ENCODE peak calls at places on chromosome 6, in nine cellular contexts. G, F, L, O, U, Q, X, R and A are unnamed samples.

GRCh38 chr6:135087403-135087802 is 32.8 kb upstream of the HBS1L start:
- DNase-seq in G (no peak), O (no peak), L (no peak), Q (no peak), R (no peak), X (no peak), F (no peak), U (no peak), A (no peak)

GRCh38 chr6:11712760-11713159 is 65.8 kb downstream of the ADTRP start:
- DNase-seq in F (no peak), G (no peak), L (no peak), Q (peak), X (no peak), R (peak), O (no peak), U (peak), A (no peak)

GRCh38 chr6:83536034-83536646 is 23.8 kb downstream of the PRSS35 start:
- DNase-seq in G (peak), F (no peak), U (peak), O (no peak), L (no peak), Q (peak), R (peak), X (peak), A (peak)

GRCh38 chr6:90611543-90611864 is 24.6 kb upstream of the MAP3K7 start:
- DNase-seq in F (no peak), U (no peak), G (no peak), R (no peak), L (no peak), X (no peak), O (no peak), Q (no peak), A (no peak)

GRCh38 chr6:18720075-18720474 is 332.9 kb downstream of the RNF144B start:
- DNase-seq in U (no peak), X (no peak), L (no peak), O (no peak), R (no peak), F (no peak), Q (no peak), G (no peak), A (no peak)

GRCh38 chr6:15994814-15995459 is 133.9 kb upstream of the MYLIP start:
- DNase-seq in Q (no peak), U (no peak), G (no peak), X (no peak), L (no peak), O (no peak), R (no peak), F (no peak), A (no peak)

GRCh38 chr6:41426438-41426851 is 91.0 kb downstream of the NCR2 start:
- DNase-seq in O (no peak), F (no peak), U (no peak), Q (peak), X (peak), G (no peak), L (no peak), R (no peak), A (no peak)

GRCh38 chr6:72787521-72788031 is 165.7 kb downstream of the KCNQ5 start:
- DNase-seq in U (no peak), R (no peak), F (no peak), G (no peak), X (no peak), Q (peak), L (no peak), O (no peak), A (no peak)

GRCh38 chr6:149855040-149855654 is 9.0 kb downstream of the LRP11 start:
- DNase-seq in O (peak), G (no peak), U (no peak), L (no peak), X (no peak), Q (peak), R (no peak), F (no peak), A (no peak)

GRCh38 chr6:137878810-137879285 is 11.8 kb downstream of the TNFAIP3 start:
- DNase-seq in R (peak), F (no peak), Q (no peak), O (no peak), L (no peak), U (peak), G (no peak), X (peak), A (no peak)

GRCh38 chr6:102402635-102403329 is 1009.3 kb downstream of the GRIK2 start:
- DNase-seq in G (peak), Q (no peak), L (no peak), R (no peak), O (no peak), X (no peak), F (no peak), U (no peak), A (no peak)

GRCh38 chr6:12403201-12403826 is 113.2 kb downstream of the EDN1 start:
- DNase-seq in G (no peak), L (no peak), R (no peak), U (no peak), Q (peak), O (no peak), F (no peak), X (no peak), A (no peak)

GRCh38 chr6:149600508-149600907 is 34.3 kb downstream of the GINM1 start:
- DNase-seq in R (no peak), Q (no peak), L (no peak), X (no peak), G (no peak), F (no peak), U (no peak), O (no peak), A (no peak)

GRCh38 chr6:43644940-43645612 is at the start of gene RSPH9:
- DNase-seq in X (peak), G (peak), F (peak), Q (peak), L (peak), R (peak), O (no peak), U (peak), A (peak)

GRCh38 chr6:29493261-29493660 is 5.5 kb upstream of the MAS1L start:
- DNase-seq in L (no peak), U (no peak), Q (no peak), R (no peak), X (no peak), O (no peak), G (no peak), F (no peak), A (no peak)

GRCh38 chr6:11224252-11224965 is 8.1 kb downstream of the NEDD9 start:
- DNase-seq in U (no peak), L (no peak), G (no peak), X (no peak), F (no peak), R (no peak), Q (peak), O (no peak), A (no peak)

GRCh38 chr6:7697820-7698623 is 27.9 kb upstream of the BMP6 start:
- DNase-seq in U (no peak), Q (peak), R (peak), X (no peak), F (no peak), L (no peak), O (peak), G (no peak), A (no peak)

GRCh38 chr6:150932976-150933375 is 67.5 kb downstream of the MTHFD1L start:
- DNase-seq in G (no peak), R (no peak), L (no peak), O (no peak), F (no peak), U (no peak), X (no peak), Q (peak), A (no peak)

GRCh38 chr6:170405311-170405975 is 98.9 kb downstream of the FAM120B start:
- DNase-seq in R (no peak), G (no peak), Q (peak), X (no peak), O (peak), U (no peak), F (no peak), L (no peak), A (no peak)

GRCh38 chr6:22025468-22026159 is 271.2 kb downstream of the PRL start:
- DNase-seq in L (no peak), X (peak), U (no peak), R (no peak), F (no peak), O (no peak), Q (peak), G (no peak), A (peak)

GRCh38 chr6:14713008-14713452 is 532.8 kb upstream of the JARID2 start:
- DNase-seq in O (no peak), R (no peak), X (no peak), F (no peak), L (no peak), G (no peak), U (peak), Q (peak), A (peak)

GRCh38 chr6:148175511-148176188 is 167.0 kb upstream of the SASH1 start:
- DNase-seq in F (no peak), L (no peak), O (peak), U (no peak), X (no peak), R (no peak), G (no peak), Q (peak), A (no peak)

GRCh38 chr6:30684386-30685156 is 1.9 kb downstream of the PPP1R18 start:
- DNase-seq in O (no peak), R (peak), X (no peak), U (peak), Q (peak), F (peak), L (peak), G (peak), A (peak)

GRCh38 chr6:57432162-57432561 is 114.7 kb downstream of the PRIM2 start:
- DNase-seq in R (no peak), X (no peak), L (no peak), U (no peak), F (no peak), Q (peak), O (peak), G (no peak), A (no peak)

GRCh38 chr6:76861403-76861802 is 601.9 kb downstream of the HTR1B start:
- DNase-seq in G (peak), X (peak), F (no peak), U (no peak), L (no peak), R (no peak), O (no peak), Q (no peak), A (no peak)

GRCh38 chr6:33779305-33779704 is 9.6 kb downstream of the LEMD2 start:
- DNase-seq in R (no peak), U (no peak), Q (no peak), X (no peak), O (no peak), G (no peak), F (no peak), L (no peak), A (no peak)

GRCh38 chr6:166556871-166557322 is 29.6 kb downstream of the RAMACL start:
- DNase-seq in O (peak), L (peak), G (no peak), U (peak), Q (peak), R (peak), X (no peak), F (peak), A (peak)

GRCh38 chr6:129276461-129276860 is 393.5 kb downstream of the LAMA2 start:
- DNase-seq in O (no peak), Q (no peak), X (no peak), G (no peak), U (no peak), F (no peak), R (no peak), L (no peak), A (no peak)

GRCh38 chr6:148307400-148307799 is 35.2 kb upstream of the SASH1 start:
- DNase-seq in R (no peak), F (no peak), G (no peak), O (no peak), X (no peak), Q (peak), L (no peak), U (no peak), A (no peak)

GRCh38 chr6:64467656-64468055 is 832.1 kb downstream of the PHF3 start:
- DNase-seq in R (no peak), Q (no peak), G (no peak), L (peak), X (no peak), O (no peak), F (no peak), U (no peak), A (no peak)

GRCh38 chr6:134534708-134535149 is 216.8 kb upstream of the SGK1 start:
- DNase-seq in X (no peak), R (no peak), U (no peak), G (no peak), O (no peak), Q (peak), F (no peak), L (no peak), A (no peak)

GRCh38 chr6:125869427-125869826 is 78.7 kb downstream of the NCOA7 start:
- DNase-seq in X (no peak), O (no peak), Q (no peak), F (no peak), G (no peak), U (peak), L (no peak), R (no peak), A (no peak)

GRCh38 chr6:42221546-42221945 is 3.9 kb upstream of the MRPS10 start:
- DNase-seq in Q (no peak), G (no peak), F (no peak), L (no peak), X (no peak), R (no peak), U (no peak), O (no peak), A (no peak)

DNA sequence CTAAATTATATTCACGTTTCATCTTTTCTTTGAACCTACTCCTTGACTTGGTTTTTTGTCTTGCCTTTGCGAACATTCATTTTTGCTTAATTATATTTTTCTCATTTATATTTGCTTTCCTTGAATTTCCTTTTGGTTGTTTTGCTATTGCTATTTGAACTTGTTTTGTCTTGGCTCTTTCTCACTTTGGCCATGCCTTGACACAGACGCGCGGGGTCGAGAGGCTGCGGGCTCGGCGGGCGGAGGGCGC is 7.1 kb upstream of the TMEM14A start:
- DNase-seq in L (no peak), Q (no peak), X (no peak), F (no peak), R (no peak), G (no peak), O (no peak), U (no peak), A (no peak)
- TF ChIP-seq CTCF in L (peak), Q (no peak), X (no peak), F (no peak), R (no peak), G (no peak), O (no peak), U (no peak), A (no peak)

DNA sequence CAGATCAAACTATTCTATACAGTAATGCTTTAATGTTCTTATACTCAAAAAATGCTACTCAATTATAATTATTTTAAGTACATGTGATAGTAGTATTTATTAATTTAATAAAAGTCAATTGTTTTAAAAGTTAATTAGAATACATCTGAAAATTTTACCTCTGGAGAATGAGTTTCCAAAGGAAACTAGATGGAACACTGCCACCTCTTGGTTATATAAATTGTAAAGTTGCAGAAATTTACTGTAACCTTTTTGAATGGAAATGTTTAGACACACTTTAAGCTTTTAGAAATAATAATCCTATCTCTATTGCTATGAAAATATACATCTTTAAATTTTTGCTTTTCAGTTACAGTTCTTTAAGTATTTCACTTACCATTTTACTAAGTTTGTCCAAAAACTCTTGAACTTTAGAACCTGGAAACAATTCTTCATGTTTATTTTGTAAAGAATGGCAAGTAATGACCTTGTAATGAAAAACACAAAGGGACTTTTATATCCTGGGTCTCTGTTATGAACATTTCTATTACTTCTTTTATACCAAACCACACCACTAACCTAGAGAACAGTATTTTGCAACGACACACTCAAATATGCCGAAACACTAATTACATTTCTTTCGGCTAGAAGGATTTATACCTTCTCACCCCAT is 10.9 kb upstream of the BMP5 start:
- DNase-seq in G (peak), F (no peak), X (no peak), R (no peak), U (no peak), Q (peak), O (no peak), L (no peak), A (no peak)
- TF ChIP-seq CTCF in G (peak), F (peak), X (no peak), R (no peak), U (peak), Q (peak), O (no peak), L (no peak), A (no peak)

GRCh38 chr6:160348552-160349441 is 619 bp downstream of the SLC22A3 start:
- DNase-seq in F (peak), G (no peak), Q (peak), L (peak), O (no peak), U (peak), X (peak), R (no peak), A (peak)
- TF ChIP-seq CTCF in F (no peak), G (no peak), Q (no peak), L (no peak), O (no peak), U (no peak), X (no peak), R (peak), A (peak)

GRCh38 chr6:156954781-156955180 is 177.6 kb downstream of the ARID1B start:
- DNase-seq in Q (no peak), F (no peak), U (no peak), G (no peak), R (no peak), L (no peak), O (no peak), X (no peak), A (no peak)

GRCh38 chr6:156952401-156952800 is 175.2 kb downstream of the ARID1B start:
- DNase-seq in G (no peak), L (no peak), U (no peak), O (no peak), X (no peak), F (no peak), Q (no peak), R (no peak), A (no peak)

GRCh38 chr6:156953125-156953477 is 175.9 kb downstream of the ARID1B start:
- DNase-seq in R (no peak), Q (no peak), X (no peak), G (no peak), L (no peak), F (no peak), O (no peak), U (no peak), A (no peak)

GRCh38 chr6:156954191-156954590 is 177.0 kb downstream of the ARID1B start:
- DNase-seq in O (no peak), R (no peak), Q (no peak), L (no peak), U (no peak), X (no peak), F (no peak), G (no peak), A (no peak)

DNA sequence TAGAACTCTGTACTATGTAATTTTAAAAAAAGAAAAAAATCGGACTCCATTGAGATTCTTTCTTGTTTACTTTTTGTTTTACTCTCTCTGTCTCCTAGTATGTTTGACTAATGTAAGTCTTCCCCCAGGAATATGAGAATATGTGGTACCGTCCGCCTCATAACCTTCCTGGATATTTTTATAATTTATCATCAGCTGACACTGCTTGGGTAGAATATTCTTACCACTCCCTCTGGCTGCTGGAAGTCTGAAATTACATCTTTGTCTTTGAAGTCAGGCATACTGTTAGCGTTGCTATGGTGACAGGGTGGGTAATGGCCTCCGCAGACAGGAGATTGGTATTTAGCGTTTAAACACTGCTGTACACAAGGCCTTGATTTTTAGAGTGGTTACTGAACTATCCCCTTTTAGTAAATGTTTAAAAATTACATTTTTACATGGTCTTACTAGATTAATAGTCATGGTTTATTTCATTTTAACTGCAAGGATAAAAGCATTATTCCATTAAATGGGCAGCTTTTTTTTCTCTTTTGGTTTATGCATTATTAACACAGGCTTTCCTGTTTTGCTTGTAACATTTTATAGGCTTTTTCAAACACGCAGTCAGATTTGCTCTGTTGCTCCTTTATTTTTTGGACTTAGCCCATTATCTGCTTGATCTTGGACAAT is 176.4 kb downstream of the ARID1B start:
- DNase-seq in Q (peak), L (no peak), O (peak), F (no peak), G (no peak), R (no peak), U (no peak), X (no peak), A (no peak)
- TF ChIP-seq CTCF in Q (peak), L (no peak), O (peak), F (no peak), G (no peak), R (peak), U (no peak), X (no peak), A (no peak)

GRCh38 chr6:145562771-145563615 is 172.3 kb downstream of the EPM2A start:
- DNase-seq in Q (peak), G (no peak), L (no peak), O (no peak), F (no peak), R (no peak), X (no peak), U (no peak), A (no peak)
- TF ChIP-seq CTCF in Q (no peak), G (no peak), L (no peak), O (no peak), F (no peak), R (no peak), X (no peak), U (no peak), A (no peak)

DNA sequence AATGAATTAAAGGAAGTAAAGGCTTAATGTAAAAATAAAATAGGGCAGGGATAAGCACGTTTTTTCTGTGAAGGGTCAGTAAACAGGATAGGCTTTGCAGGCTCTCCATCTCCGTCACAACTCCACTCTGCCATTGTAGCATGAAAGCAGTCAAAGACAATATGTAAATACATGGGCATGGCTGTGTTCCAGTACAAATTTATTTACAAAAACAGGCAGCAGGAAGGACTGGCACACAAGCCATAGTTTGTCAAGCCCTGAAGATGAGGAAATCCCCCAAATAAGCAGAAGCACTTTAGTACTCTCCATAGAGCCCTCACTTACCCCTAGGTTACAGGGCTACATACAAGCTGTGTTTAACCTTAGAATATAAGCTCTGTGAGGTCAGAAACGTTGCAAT is 8.9 kb upstream of the FBXO9 start:
- DNase-seq in U (no peak), G (no peak), X (no peak), F (no peak), Q (no peak), L (no peak), O (no peak), R (no peak), A (no peak)
- TF ChIP-seq CTCF in U (no peak), G (no peak), X (no peak), F (no peak), Q (no peak), L (no peak), O (no peak), R (no peak), A (no peak)

DNA sequence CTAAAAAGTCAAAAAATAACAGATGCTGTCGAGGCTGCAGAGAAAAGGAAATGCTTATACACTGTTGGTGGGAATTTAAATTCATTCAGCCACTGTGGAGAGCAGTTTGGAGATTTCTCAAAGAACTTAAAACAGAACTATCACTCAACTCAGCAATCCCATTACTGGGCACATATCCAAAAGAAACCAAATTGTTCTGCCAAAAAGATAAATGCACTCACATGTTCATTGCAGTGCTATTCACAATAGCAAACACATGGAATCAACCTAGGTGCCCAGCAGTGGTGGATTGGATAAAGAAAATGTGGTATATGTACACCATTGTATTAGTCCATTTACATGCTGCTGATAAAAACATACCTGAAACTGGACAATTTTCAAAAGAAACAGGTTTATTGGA is 116.0 kb upstream of the VGLL2 start:
- DNase-seq in G (no peak), Q (no peak), F (no peak), L (no peak), X (no peak), R (no peak), U (no peak), O (no peak), A (no peak)
- TF ChIP-seq CTCF in G (no peak), Q (no peak), F (no peak), L (no peak), X (no peak), R (no peak), U (no peak), O (no peak), A (no peak)